ENCODE peak calls at places on chromosome X, in ten cellular contexts. F is fibroblast of mammary gland, Y is A673, W is astrocyte of the cerebellum, V is left ventricle myocardium inferior, H is right cardiac atrium, E is brain microvascular endothelial cell, Z is transverse colon, A is astrocyte, L is A549. J is an unnamed sample.

GRCh38 chrX:153641575-153642312 is 5.3 kb upstream of the DUSP9 start:
- DNase-seq in V (no peak), E (no peak), A (no peak), H (no peak), Z (no peak), F (no peak), W (no peak), L (no peak), Y (peak; percentile 28), J (no peak)

GRCh38 chrX:111823068-111823467 is 52.9 kb upstream of the TRPC5OS start:
- DNase-seq in H (no peak), Y (peak; percentile 33), A (peak; percentile 8), F (no peak), W (no peak), L (peak; percentile 9), Z (no peak), E (peak; percentile 2), V (no peak), J (no peak)

GRCh38 chrX:49212209-49212608 is 12.2 kb upstream of the SYP start:
- DNase-seq in V (no peak), Y (no peak), L (no peak), Z (no peak), F (no peak), W (no peak), H (no peak), E (no peak), A (no peak), J (no peak)

GRCh38 chrX:71183341-71183740 is 38.7 kb downstream of the NLGN3 start:
- DNase-seq in F (no peak), E (no peak), Y (no peak), Z (no peak), A (no peak), H (no peak), V (no peak), W (no peak), L (no peak), J (no peak)

GRCh38 chrX:107712231-107713204 is 63.1 kb downstream of the TSC22D3 start:
- DNase-seq in W (no peak), V (no peak), E (peak; percentile 49), Z (peak; percentile 47), L (no peak), A (peak; percentile 52), Y (no peak), F (peak; percentile 86), H (no peak), J (peak; percentile 31)

GRCh38 chrX:69221239-69222102 is 56.2 kb upstream of the PJA1 start:
- DNase-seq in Z (no peak), H (no peak), W (no peak), A (no peak), L (no peak), E (no peak), F (no peak), Y (no peak), V (no peak), J (no peak)

GRCh38 chrX:20522420-20522819 is 255.7 kb upstream of the RPS6KA3 start:
- DNase-seq in Y (no peak), H (no peak), L (no peak), V (no peak), E (no peak), F (no peak), W (no peak), Z (no peak), A (no peak), J (no peak)

GRCh38 chrX:105658136-105658535 is 164.2 kb upstream of the NRK start:
- DNase-seq in Z (no peak), L (no peak), F (peak; percentile 72), Y (no peak), E (peak; percentile 10), W (no peak), H (no peak), V (no peak), A (peak; percentile 4), J (peak; percentile 0)

GRCh38 chrX:140141444-140142029 is 176.2 kb upstream of the CXorf66 start:
- DNase-seq in F (peak; percentile 29), Z (peak; percentile 17), E (peak; percentile 2), L (peak; percentile 7), Y (peak; percentile 71), W (peak; percentile 23), V (no peak), H (no peak), A (no peak), J (peak; percentile 55)

GRCh38 chrX:136030357-136031225 is 45.4 kb downstream of the SLC9A6 start:
- DNase-seq in A (peak; percentile 93), Y (no peak), H (peak; percentile 74), W (peak; percentile 54), L (no peak), E (peak; percentile 74), V (peak; percentile 67), Z (peak; percentile 36), F (peak; percentile 63), J (peak; percentile 84)

GRCh38 chrX:25001808-25002657 is 13.7 kb downstream of the ARX start:
- DNase-seq in V (no peak), L (no peak), F (no peak), Y (no peak), Z (no peak), E (no peak), H (no peak), W (no peak), A (no peak), J (no peak)
- H3K4me3 ChIP-seq in V (no peak overlapping the region), L (no peak overlapping the region), F (no peak overlapping the region), Y (no peak overlapping the region), Z (peak overlapping the region; percentile 12), E (no peak overlapping the region), H (peak overlapping the region; percentile 30), W (no peak overlapping the region), A (no peak overlapping the region), J (no peak overlapping the region)

GRCh38 chrX:74421181-74422028 is at the start of gene SLC16A2:
- DNase-seq in Y (peak; percentile 85), Z (peak; percentile 57), F (peak; percentile 71), E (peak; percentile 38), A (peak; percentile 76), W (peak; percentile 27), L (peak; percentile 72), V (peak; percentile 70), H (peak; percentile 89), J (peak; percentile 73)

GRCh38 chrX:74422576-74423288 is 1.4 kb downstream of the SLC16A2 start:
- DNase-seq in L (no peak), Z (peak; percentile 35), E (peak; percentile 19), F (peak; percentile 50), W (peak; percentile 16), V (peak; percentile 64), Y (peak; percentile 45), H (peak; percentile 88), A (peak; percentile 54), J (peak; percentile 56)

GRCh38 chrX:74420194-74421035 is 878 bp upstream of the SLC16A2 start:
- DNase-seq in L (peak; percentile 60), V (peak; percentile 75), Z (peak; percentile 57), W (peak; percentile 19), Y (peak; percentile 46), E (peak; percentile 11), F (peak; percentile 59), A (peak; percentile 54), H (peak; percentile 91), J (peak; percentile 78)

GRCh38 chrX:74422029-74422352 is 698 bp downstream of the SLC16A2 start:
- DNase-seq in L (no peak), Z (no peak), H (no peak), W (no peak), E (no peak), Y (no peak), V (no peak), A (no peak), F (no peak), J (no peak)

DNA sequence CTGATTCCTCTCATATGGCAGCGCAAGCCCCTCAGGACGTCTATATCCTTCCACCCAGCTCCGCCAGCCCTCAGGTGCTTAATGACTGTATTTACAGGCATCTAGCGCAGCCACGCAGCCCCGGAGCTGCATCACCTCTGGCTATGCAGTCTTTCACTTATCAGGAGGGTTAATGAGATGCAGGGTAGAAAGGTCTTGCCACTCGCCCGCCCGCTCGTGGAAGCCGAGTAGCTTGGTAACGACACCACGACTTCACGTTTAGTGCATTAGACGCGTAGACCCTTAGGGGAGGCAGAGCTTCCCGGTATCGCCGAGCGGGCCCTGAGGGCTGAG is 1.5 kb upstream of the SLC16A2 start:
- DNase-seq in A (no peak), W (no peak), Z (no peak), V (no peak), Y (no peak), F (no peak), E (no peak), H (no peak), L (no peak), J (no peak)
- H3K4me3 ChIP-seq in A (peak overlapping the region; percentile 66), W (peak overlapping the region; percentile 47), Z (peak overlapping the region; percentile 39), V (peak overlapping the region; percentile 71), Y (peak overlapping the region; percentile 62), F (peak overlapping the region; percentile 55), E (peak overlapping the region; percentile 59), H (peak overlapping the region; percentile 47), L (peak overlapping the region; percentile 70), J (peak overlapping the region; percentile 61)

GRCh38 chrX:133715715-133716114 is 269.7 kb downstream of the GPC3 start:
- DNase-seq in Y (no peak), F (no peak), V (no peak), H (no peak), E (no peak), A (no peak), W (no peak), Z (no peak), L (no peak), J (no peak)
- H3K4me3 ChIP-seq in Y (no peak overlapping the region), F (no peak overlapping the region), V (no peak overlapping the region), H (no peak overlapping the region), E (no peak overlapping the region), A (no peak overlapping the region), W (no peak overlapping the region), Z (no peak overlapping the region), L (no peak overlapping the region), J (no peak overlapping the region)

GRCh38 chrX:13734278-13735172 is at the start of the genes OFD1 and TRAPPC2:
- DNase-seq in A (peak; percentile 90), E (peak; percentile 96), V (peak; percentile 86), L (peak; percentile 91), Y (peak; percentile 96), H (peak; percentile 95), W (peak; percentile 91), F (peak; percentile 95), Z (peak; percentile 97), J (peak; percentile 98)

GRCh38 chrX:13733506-13733905 is 914 bp downstream of the TRAPPC2 start:
- DNase-seq in Z (no peak), W (no peak), A (no peak), E (no peak), F (no peak), V (no peak), Y (no peak), L (no peak), H (no peak), J (peak; percentile 22)

DNA sequence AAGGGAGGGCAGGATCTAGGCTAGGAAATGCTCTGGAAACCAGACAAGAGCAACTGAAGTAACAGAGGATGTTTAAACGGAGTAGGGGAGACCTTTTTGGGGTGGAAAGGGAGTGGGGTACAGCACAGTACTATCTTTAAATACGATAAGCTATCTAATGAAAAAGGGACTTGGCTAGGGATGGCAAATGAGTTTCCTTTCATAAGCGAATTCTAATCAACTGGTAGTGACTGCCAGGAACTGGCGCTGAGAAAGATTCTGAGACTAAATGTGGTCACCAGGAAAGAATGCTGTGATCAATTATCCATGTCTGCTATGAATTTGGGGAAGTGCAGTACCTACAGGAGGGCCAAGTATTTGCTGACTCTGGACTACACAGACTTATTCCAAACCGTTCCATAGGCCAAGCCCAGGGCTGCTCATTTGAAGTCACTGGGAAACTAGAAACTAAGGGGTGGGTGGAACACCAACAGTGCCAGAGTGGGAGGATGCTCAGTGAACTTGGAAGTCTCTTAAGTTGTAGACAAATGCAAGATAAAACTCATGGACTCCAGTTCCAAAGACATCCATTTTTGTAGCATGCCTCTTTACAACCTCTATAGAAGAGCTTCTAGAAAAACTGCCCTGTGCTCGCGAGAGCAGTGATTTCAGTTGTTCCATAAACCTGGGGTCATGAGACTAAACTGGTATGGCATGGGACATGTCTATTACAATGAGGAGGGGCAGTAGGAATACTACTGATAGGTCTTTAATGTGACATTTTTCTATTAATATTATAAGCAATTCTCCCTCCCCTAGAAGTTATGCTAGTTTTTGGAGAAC is 2.0 kb downstream of the TRAPPC2 start:
- DNase-seq in Z (no peak), L (no peak), A (peak; percentile 81), Y (peak; percentile 5), W (peak; percentile 41), F (peak; percentile 59), V (no peak), E (no peak), H (peak; percentile 41), J (peak; percentile 82)
- H3K4me3 ChIP-seq in Z (no peak overlapping the region), L (no peak overlapping the region), A (no peak overlapping the region), Y (no peak overlapping the region), W (no peak overlapping the region), F (no peak overlapping the region), V (no peak overlapping the region), E (no peak overlapping the region), H (no peak overlapping the region), J (peak overlapping the region; percentile 20)

J was measured in fibroblast of the aortic adventitia.